ENCODE peak calls at places on chromosomes 16 and 17, in six cellular contexts. T is esophagus squamous epithelium, I is A549, S is tibial nerve, J is gastrocnemius medialis, Q is heart left ventricle. K is an unnamed sample.

GRCh38 chr17:4477286-4477791 is 21.3 kb upstream of the SPNS2 start:
- DNase-seq in T (no peak), I (no peak), S (no peak), J (no peak), Q (no peak), K (no peak)

GRCh38 chr17:44269795-44270320 is 1.9 kb upstream of the SLC4A1 start:
- DNase-seq in T (no peak), I (no peak), S (no peak), J (peak), Q (no peak), K (no peak)

GRCh38 chr17:1693339-1693738 is 8.7 kb upstream of the PRPF8 start:
- DNase-seq in T (no peak), I (no peak), S (no peak), J (no peak), Q (no peak), K (no peak)

GRCh38 chr16:22843856-22844255 is 29.9 kb downstream of the HS3ST2 start:
- DNase-seq in T (no peak), I (no peak), S (no peak), J (no peak), Q (no peak), K (no peak)

GRCh38 chr17:50151041-50151936 is 812 bp upstream of the PPP1R9B start:
- DNase-seq in T (peak), I (peak), S (peak), J (peak), Q (peak), K (peak)

GRCh38 chr16:64880994-64881393 is 240.9 kb downstream of the CDH11 start:
- DNase-seq in T (no peak), I (no peak), S (no peak), J (no peak), Q (no peak), K (no peak)

GRCh38 chr17:39153541-39154111 is 2.2 kb upstream of the PLXDC1 start:
- DNase-seq in T (peak), I (peak), S (peak), J (peak), Q (peak), K (peak)

GRCh38 chr16:88455610-88456355 is 2.7 kb downstream of the ZFPM1 start:
- DNase-seq in T (no peak), I (peak), S (no peak), J (no peak), Q (no peak), K (no peak)

GRCh38 chr17:64385187-64386083 is 5.2 kb downstream of the PECAM1 start:
- DNase-seq in T (no peak), I (peak), S (peak), J (peak), Q (peak), K (peak)

GRCh38 chr17:77837917-77838316 is 120.6 kb upstream of the TNRC6C start:
- DNase-seq in T (no peak), I (no peak), S (no peak), J (peak), Q (no peak), K (no peak)

GRCh38 chr17:76868669-76869208 is 535 bp downstream of the MGAT5B start:
- DNase-seq in T (no peak), I (peak), S (no peak), J (no peak), Q (peak), K (no peak)

GRCh38 chr16:4179020-4179419 is 62.8 kb upstream of the ADCY9 start:
- DNase-seq in T (no peak), I (no peak), S (no peak), J (peak), Q (no peak), K (peak)

GRCh38 chr17:81831563-81831956 is 1.5 kb downstream of the MCRIP1 start:
- DNase-seq in T (no peak), I (no peak), S (no peak), J (no peak), Q (no peak), K (no peak)

GRCh38 chr16:70711211-70711978 is 25.5 kb upstream of the MTSS2 start:
- DNase-seq in T (no peak), I (no peak), S (no peak), J (no peak), Q (no peak), K (no peak)

DNA sequence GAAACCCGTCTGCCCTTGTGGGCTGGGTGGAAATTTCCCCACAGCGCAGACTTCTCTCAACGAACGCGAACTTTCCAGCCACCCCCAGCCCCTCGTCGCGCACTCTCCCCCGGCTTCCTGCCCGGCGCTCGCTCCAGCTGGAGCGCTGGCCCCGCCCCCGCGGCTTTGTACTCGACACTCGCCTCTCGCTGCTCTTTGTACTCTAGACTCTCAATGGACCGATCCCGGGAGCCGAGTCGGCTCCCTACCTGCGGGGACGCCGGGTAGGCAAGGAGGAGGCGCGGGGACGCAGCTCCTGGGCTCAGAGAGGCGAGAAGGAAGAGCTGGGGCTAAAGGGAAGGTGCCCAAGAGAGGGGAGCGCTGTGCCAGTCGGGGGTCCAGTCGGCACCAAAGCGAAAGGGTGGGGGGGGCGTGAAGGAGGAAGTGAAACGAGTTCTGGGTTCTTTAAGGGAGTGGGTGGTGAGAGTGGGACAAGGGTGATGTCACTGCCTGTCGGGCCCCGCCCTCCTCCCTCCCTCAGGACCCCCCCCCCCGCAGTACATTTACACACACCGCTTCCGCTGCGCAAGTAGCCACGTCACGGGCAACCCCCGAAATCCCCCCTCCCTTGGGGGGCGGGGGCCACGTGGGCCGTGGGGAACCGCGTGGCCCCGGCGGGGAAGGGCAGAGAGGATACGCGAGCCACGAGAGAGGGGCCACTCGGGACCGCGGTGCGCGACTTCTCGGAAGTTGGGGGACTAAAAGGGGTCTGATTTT is 9.7 kb downstream of the KDM6B start:
- DNase-seq in T (peak), I (peak), S (peak), J (peak), Q (peak), K (peak)
- TF ChIP-seq POLR2A in T (no peak), I (peak), S (peak), J (peak), Q (no peak), K (no peak)

GRCh38 chr16:68468849-68469248 is 20.5 kb upstream of the SMPD3 start:
- DNase-seq in T (no peak), I (no peak), S (no peak), J (no peak), Q (no peak), K (no peak)

GRCh38 chr16:68473358-68474064 is 25.2 kb upstream of the SMPD3 start:
- DNase-seq in T (no peak), I (no peak), S (no peak), J (no peak), Q (no peak), K (no peak)

GRCh38 chr16:68472581-68472980 is 24.3 kb upstream of the SMPD3 start:
- DNase-seq in T (no peak), I (no peak), S (no peak), J (no peak), Q (no peak), K (no peak)

GRCh38 chr16:68470461-68471150 is 22.3 kb upstream of the SMPD3 start:
- DNase-seq in T (no peak), I (no peak), S (no peak), J (peak), Q (no peak), K (no peak)

DNA sequence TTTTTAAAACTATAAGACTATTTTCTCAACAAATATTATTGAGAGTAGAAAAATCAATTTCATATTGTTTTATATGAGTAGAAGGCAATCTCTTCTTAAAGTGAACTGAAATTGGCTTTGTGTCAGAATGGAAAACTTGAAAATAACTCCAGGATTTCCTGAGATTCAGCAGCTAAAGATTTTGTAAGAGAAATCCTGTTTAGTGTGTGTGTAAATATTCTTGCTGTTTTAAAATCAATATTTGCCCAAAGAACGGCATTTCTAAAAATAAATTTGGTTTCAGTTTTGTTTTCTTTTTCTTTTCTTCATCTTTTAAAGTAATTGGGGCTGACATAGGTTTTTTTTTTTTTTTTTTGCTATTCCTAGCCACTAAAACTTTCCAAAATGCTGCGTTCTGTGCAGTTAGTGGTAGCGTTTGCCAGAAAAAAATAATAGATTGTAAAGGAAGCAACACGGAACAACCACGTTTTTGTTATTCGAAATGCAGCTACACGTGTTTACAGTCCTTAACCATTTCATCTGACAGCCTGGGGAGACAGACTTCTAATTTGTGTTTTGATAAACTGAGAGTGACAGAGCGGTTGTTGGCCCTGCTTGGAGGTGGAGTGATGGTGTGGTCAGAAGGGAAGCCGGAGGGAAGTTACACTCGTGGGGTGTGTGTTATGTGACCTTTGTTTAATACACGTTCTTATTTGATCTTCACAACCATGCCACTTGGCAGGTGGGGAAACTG is 21.6 kb upstream of the SMPD3 start:
- DNase-seq in T (no peak), I (no peak), S (no peak), J (no peak), Q (no peak), K (no peak)
- H3K4me3 ChIP-seq in T (no peak), I (no peak), S (no peak), J (peak), Q (peak), K (no peak)

DNA sequence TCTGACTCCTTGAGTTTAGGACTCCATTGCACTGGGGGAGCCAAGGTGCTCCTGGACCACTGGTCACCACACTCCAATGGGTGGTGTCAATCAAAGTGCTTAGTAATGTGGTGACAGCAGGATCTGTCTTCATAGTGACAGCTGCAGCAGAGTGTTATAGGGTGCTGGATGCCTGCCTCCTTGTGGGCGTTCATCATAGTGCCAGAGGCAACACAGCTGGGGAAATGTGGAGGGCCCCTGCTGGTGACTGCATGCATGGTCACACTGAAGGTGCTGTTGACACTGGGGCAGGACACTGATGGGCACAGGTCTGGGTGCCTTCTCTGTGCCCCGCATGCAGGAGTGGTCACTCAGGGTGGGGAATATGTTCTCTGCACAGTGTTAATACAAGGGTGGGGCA is 177.5 kb upstream of the CDH8 start:
- DNase-seq in T (no peak), I (peak), S (no peak), J (no peak), Q (no peak), K (no peak)
- TF ChIP-seq CTCF in T (no peak), I (no peak), S (no peak), J (no peak), Q (no peak), K (no peak)

GRCh38 chr17:28948342-28948741 is 3.0 kb downstream of the PHF12 start:
- DNase-seq in T (no peak), I (no peak), S (no peak), J (no peak), Q (no peak), K (peak)

GRCh38 chr17:28950752-28951427 is 428 bp downstream of the PHF12 start:
- DNase-seq in T (no peak), I (no peak), S (no peak), J (no peak), Q (peak), K (peak)

GRCh38 chr17:28950017-28950751 is 1.1 kb downstream of the PHF12 start:
- DNase-seq in T (no peak), I (peak), S (no peak), J (peak), Q (peak), K (peak)

GRCh38 chr17:28948873-28949184 is 2.5 kb downstream of the PHF12 start:
- DNase-seq in T (no peak), I (no peak), S (no peak), J (no peak), Q (peak), K (no peak)

DNA sequence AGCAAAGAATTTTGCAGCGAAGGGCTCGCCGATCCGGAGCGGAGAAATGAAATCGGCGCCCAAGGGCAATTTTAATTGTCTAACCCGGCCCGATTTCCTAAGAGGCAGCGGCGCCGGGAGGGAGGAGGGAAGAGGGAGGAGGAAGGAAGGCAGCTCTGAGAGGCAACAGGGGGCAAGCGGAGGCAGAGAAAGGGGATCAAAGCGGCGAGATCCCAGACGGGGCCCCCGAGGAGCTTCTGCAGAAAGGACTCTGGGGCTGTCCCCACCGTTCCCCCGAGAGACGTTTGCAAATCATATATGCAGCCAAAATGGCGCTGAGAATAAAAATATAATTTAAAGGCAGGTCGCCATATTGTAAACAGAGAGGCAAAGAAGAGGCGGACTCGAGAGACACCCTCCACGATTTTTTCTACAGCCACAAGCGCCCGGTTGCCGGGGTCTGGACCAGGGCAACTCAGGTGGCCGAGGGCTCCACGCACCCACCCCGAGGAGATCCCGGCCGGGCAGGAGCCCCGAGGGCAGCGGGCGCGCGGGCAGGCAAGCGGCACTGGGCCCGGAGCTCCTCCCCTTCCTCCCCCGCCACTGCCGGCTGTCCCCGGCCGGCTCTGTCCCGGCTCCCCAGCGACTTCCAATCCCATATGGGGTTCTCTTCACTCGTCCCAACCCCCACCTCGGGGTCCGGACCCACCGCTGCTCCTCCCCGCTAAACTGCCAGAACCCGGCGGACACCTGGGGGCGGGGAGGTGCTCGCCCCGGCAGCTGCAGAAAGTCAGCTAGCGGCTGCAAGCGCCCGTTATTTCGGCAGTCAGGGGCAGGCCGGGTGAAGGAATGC is 1.9 kb downstream of the PHF12 start:
- DNase-seq in T (no peak), I (peak), S (no peak), J (peak), Q (peak), K (peak)
- TF ChIP-seq POLR2A in T (no peak), I (peak), S (no peak), J (peak), Q (no peak), K (no peak)

GRCh38 chr16:2879854-2880508 is 3.0 kb upstream of the FLYWCH2 start:
- DNase-seq in T (no peak), I (no peak), S (no peak), J (no peak), Q (no peak), K (no peak)

GRCh38 chr16:2883027-2883846 is at the start of gene FLYWCH2:
- DNase-seq in T (peak), I (peak), S (peak), J (peak), Q (peak), K (peak)

GRCh38 chr16:2882460-2883026 is 472 bp upstream of the FLYWCH2 start:
- DNase-seq in T (peak), I (peak), S (peak), J (peak), Q (peak), K (peak)

DNA sequence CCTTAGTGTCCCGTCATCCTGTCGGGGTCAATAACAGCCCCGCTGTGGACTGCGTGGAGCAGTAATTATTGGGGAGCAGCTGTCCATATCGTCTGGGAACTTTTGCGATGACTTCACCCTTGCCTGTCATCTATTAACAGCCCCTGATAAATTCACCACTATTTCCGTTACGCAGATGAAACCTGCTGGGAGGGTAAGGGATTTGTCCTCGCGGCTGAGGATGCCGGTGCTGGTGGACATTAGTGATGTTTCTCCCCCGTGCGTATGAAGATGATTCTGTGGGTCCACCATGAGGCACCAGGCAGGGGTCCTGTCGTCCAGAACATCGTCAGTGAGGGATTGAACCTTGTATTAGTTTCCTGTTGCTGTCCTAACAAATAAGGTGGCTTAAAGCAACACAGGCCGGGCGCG is 1.0 kb downstream of the FLYWCH2 start:
- DNase-seq in T (no peak), I (no peak), S (no peak), J (no peak), Q (no peak), K (no peak)
- H3K4me3 ChIP-seq in T (peak), I (peak), S (peak), J (peak), Q (peak), K (peak)